ENCODE peak calls at places on chromosomes 2 and 18, in nine cellular contexts. E, K, Q, S, J, V, M, A and D are unnamed samples.

GRCh38 chr2:167265722-167266121 is 377.4 kb downstream of the XIRP2 start:
- DNase-seq in E (no peak), K (no peak), Q (no peak), S (no peak), J (no peak), V (no peak), M (no peak), A (no peak), D (no peak)

GRCh38 chr2:172736419-172737174 is 952 bp downstream of the RAPGEF4 start:
- DNase-seq in E (no peak), K (no peak), Q (no peak), S (peak), J (no peak), V (no peak), M (no peak), A (no peak), D (no peak)

GRCh38 chr2:230879271-230879882 is 14.6 kb downstream of the ITM2C start:
- DNase-seq in E (no peak), K (no peak), Q (no peak), S (no peak), J (no peak), V (peak), M (peak), A (no peak), D (no peak)

GRCh38 chr18:35024965-35025364 is 16.2 kb upstream of the MAPRE2 start:
- DNase-seq in E (no peak), K (no peak), Q (no peak), S (no peak), J (no peak), V (no peak), M (no peak), A (no peak), D (no peak)

GRCh38 chr2:172086349-172087190 is 1.3 kb downstream of the DLX1 start:
- DNase-seq in E (no peak), K (no peak), Q (peak), S (peak), J (peak), V (no peak), M (peak), A (peak), D (no peak)

GRCh38 chr2:140714586-140714985 is 1416.2 kb downstream of the LRP1B start:
- DNase-seq in E (no peak), K (no peak), Q (no peak), S (no peak), J (no peak), V (no peak), M (no peak), A (no peak), D (no peak)

GRCh38 chr2:238139141-238139840 is 823 bp downstream of the KLHL30 start:
- DNase-seq in E (no peak), K (no peak), Q (no peak), S (peak), J (no peak), V (no peak), M (peak), A (no peak), D (no peak)

GRCh38 chr2:201235865-201236811 is 24.2 kb upstream of the CASP8 start:
- DNase-seq in E (peak), K (peak), Q (peak), S (peak), J (peak), V (no peak), M (peak), A (peak), D (no peak)

GRCh38 chr2:212409560-212409959 is 129.0 kb downstream of the ERBB4 start:
- DNase-seq in E (no peak), K (no peak), Q (no peak), S (no peak), J (no peak), V (no peak), M (no peak), A (no peak), D (no peak)

GRCh38 chr2:54208364-54209240 is 47.4 kb downstream of the TSPYL6 start:
- DNase-seq in E (no peak), K (no peak), Q (no peak), S (no peak), J (no peak), V (no peak), M (no peak), A (no peak), D (no peak)

GRCh38 chr18:25164837-25165791 is 186.9 kb downstream of the ZNF521 start:
- DNase-seq in E (no peak), K (no peak), Q (no peak), S (no peak), J (no peak), V (no peak), M (no peak), A (no peak), D (no peak)

GRCh38 chr2:168220971-168221819 is 26.2 kb downstream of the STK39 start:
- DNase-seq in E (no peak), K (no peak), Q (no peak), S (no peak), J (no peak), V (no peak), M (no peak), A (no peak), D (no peak)

GRCh38 chr2:37571571-37572136 is 99.8 kb downstream of the CDC42EP3 start:
- DNase-seq in E (no peak), K (no peak), Q (no peak), S (no peak), J (no peak), V (no peak), M (no peak), A (no peak), D (no peak)

GRCh38 chr2:12416600-12416999 is 300.1 kb upstream of the TRIB2 start:
- DNase-seq in E (no peak), K (no peak), Q (peak), S (peak), J (no peak), V (no peak), M (peak), A (peak), D (no peak)

GRCh38 chr2:28654286-28654980 is 97.2 kb upstream of the PPP1CB start:
- DNase-seq in E (no peak), K (no peak), Q (no peak), S (no peak), J (no peak), V (no peak), M (no peak), A (no peak), D (no peak)

GRCh38 chr18:33839452-33840225 is 261.6 kb downstream of the ASXL3 start:
- DNase-seq in E (peak), K (no peak), Q (no peak), S (no peak), J (peak), V (peak), M (no peak), A (no peak), D (peak)

GRCh38 chr2:134338180-134338579 is 84.3 kb downstream of the MGAT5 start:
- DNase-seq in E (no peak), K (no peak), Q (no peak), S (no peak), J (no peak), V (no peak), M (no peak), A (no peak), D (no peak)

GRCh38 chr2:39918886-39919285 is 139.8 kb upstream of the THUMPD2 start:
- DNase-seq in E (no peak), K (no peak), Q (no peak), S (no peak), J (no peak), V (no peak), M (no peak), A (no peak), D (no peak)

GRCh38 chr2:48900321-48901014 is 144.9 kb upstream of the LHCGR start:
- DNase-seq in E (no peak), K (no peak), Q (no peak), S (no peak), J (no peak), V (no peak), M (no peak), A (no peak), D (no peak)

GRCh38 chr2:222102746-222103349 is 195.9 kb downstream of the PAX3 start:
- DNase-seq in E (no peak), K (no peak), Q (no peak), S (no peak), J (no peak), V (no peak), M (no peak), A (no peak), D (no peak)

GRCh38 chr2:166057363-166058169 is 70.3 kb downstream of the SCN1A start:
- DNase-seq in E (peak), K (no peak), Q (no peak), S (no peak), J (peak), V (peak), M (no peak), A (no peak), D (peak)

GRCh38 chr2:198287706-198288105 is 483.3 kb downstream of the PLCL1 start:
- DNase-seq in E (no peak), K (no peak), Q (no peak), S (no peak), J (no peak), V (no peak), M (no peak), A (no peak), D (no peak)

GRCh38 chr2:68103026-68103425 is 40.2 kb upstream of the C1D start:
- DNase-seq in E (no peak), K (no peak), Q (no peak), S (no peak), J (no peak), V (no peak), M (no peak), A (no peak), D (no peak)

GRCh38 chr2:191499874-191500565 is 177.9 kb upstream of the NABP1 start:
- DNase-seq in E (no peak), K (no peak), Q (no peak), S (no peak), J (no peak), V (no peak), M (no peak), A (no peak), D (no peak)

GRCh38 chr2:191318729-191319078 is 73.5 kb downstream of the MYO1B start:
- DNase-seq in E (peak), K (no peak), Q (no peak), S (no peak), J (no peak), V (no peak), M (no peak), A (no peak), D (no peak)

GRCh38 chr2:100502782-100503181 is 32.5 kb downstream of the NMS start:
- DNase-seq in E (no peak), K (no peak), Q (no peak), S (no peak), J (no peak), V (no peak), M (no peak), A (no peak), D (no peak)

GRCh38 chr2:216985658-216986141 is 125.8 kb upstream of the TNP1 start:
- DNase-seq in E (no peak), K (no peak), Q (no peak), S (no peak), J (peak), V (peak), M (no peak), A (no peak), D (peak)

GRCh38 chr18:75070625-75071483 is 138.1 kb downstream of the PTGR3 start:
- DNase-seq in E (peak), K (peak), Q (peak), S (peak), J (peak), V (peak), M (peak), A (peak), D (peak)

GRCh38 chr18:44936485-44936884 is 255.8 kb downstream of the SETBP1 start:
- DNase-seq in E (no peak), K (no peak), Q (no peak), S (no peak), J (no peak), V (no peak), M (no peak), A (no peak), D (no peak)

GRCh38 chr2:231373184-231373583 is 22.3 kb upstream of the B3GNT7 start:
- DNase-seq in E (no peak), K (no peak), Q (no peak), S (no peak), J (no peak), V (no peak), M (no peak), A (no peak), D (no peak)

GRCh38 chr2:71608034-71608433 is 154.7 kb downstream of the DYSF start:
- DNase-seq in E (no peak), K (no peak), Q (no peak), S (no peak), J (no peak), V (no peak), M (peak), A (no peak), D (no peak)

GRCh38 chr2:15571729-15572128 is 10.6 kb upstream of the NBAS start:
- DNase-seq in E (no peak), K (no peak), Q (no peak), S (no peak), J (no peak), V (no peak), M (no peak), A (no peak), D (no peak)

GRCh38 chr2:136057023-136057801 is 60.7 kb downstream of the CXCR4 start:
- DNase-seq in E (no peak), K (no peak), Q (no peak), S (peak), J (no peak), V (no peak), M (peak), A (peak), D (no peak)

GRCh38 chr2:23449413-23449812 is 64.4 kb downstream of the KLHL29 start:
- DNase-seq in E (no peak), K (no peak), Q (no peak), S (no peak), J (no peak), V (no peak), M (no peak), A (no peak), D (no peak)